ENCODE peak calls at places on chromosomes 3 and 15, in six cellular contexts. A is NCI-H2107, W is brain microvascular endothelial cell, Q is germinal center, J is GM13977, X is Caco-2. O is an unnamed sample.

GRCh38 chr3:103440539-103441113 is 1005.8 kb downstream of the ZPLD1 start:
- DNase-seq in Q (no peak), J (peak), W (no peak), X (no peak), A (no peak), O (no peak)

GRCh38 chr15:57862761-57863160 is 156.2 kb downstream of the POLR2M start:
- DNase-seq in Q (no peak), J (no peak), A (no peak), X (no peak), W (no peak), O (no peak)

GRCh38 chr3:179018808-179019207 is 52.8 kb downstream of the ZMAT3 start:
- DNase-seq in J (no peak), Q (no peak), W (no peak), A (no peak), X (no peak), O (no peak)

GRCh38 chr3:3110299-3110630 is at the start of gene IL5RA:
- DNase-seq in X (no peak), W (no peak), A (no peak), Q (no peak), J (no peak), O (no peak)

GRCh38 chr15:92009162-92009561 is 155.7 kb downstream of the SLCO3A1 start:
- DNase-seq in W (no peak), J (no peak), A (no peak), Q (no peak), X (no peak), O (no peak)

GRCh38 chr3:197555281-197556261 is at the start of gene BDH1:
- DNase-seq in J (peak), X (peak), Q (peak), A (peak), W (no peak), O (no peak)

GRCh38 chr3:187027531-187027936 is 97.2 kb downstream of the ST6GAL1 start:
- DNase-seq in A (no peak), X (no peak), Q (no peak), J (no peak), W (no peak), O (no peak)

GRCh38 chr15:53110999-53111398 is 320.9 kb upstream of the ONECUT1 start:
- DNase-seq in W (no peak), X (no peak), J (no peak), Q (no peak), A (no peak), O (no peak)

GRCh38 chr15:29086001-29086400 is 183.6 kb downstream of the NSMCE3 start:
- DNase-seq in W (no peak), X (no peak), A (no peak), Q (no peak), J (no peak), O (no peak)

GRCh38 chr3:141796436-141797166 is 33.4 kb downstream of the GRK7 start:
- DNase-seq in X (no peak), J (peak), A (no peak), W (no peak), Q (peak), O (no peak)

GRCh38 chr3:50658416-50658815 is 16.3 kb upstream of the DOCK3 start:
- DNase-seq in X (no peak), Q (no peak), W (no peak), A (no peak), J (no peak), O (no peak)

GRCh38 chr3:69126999-69127398 is 4.6 kb upstream of the LMOD3 start:
- DNase-seq in Q (no peak), W (no peak), J (no peak), X (no peak), A (no peak), O (no peak)

GRCh38 chr15:59792359-59792758 is 103.2 kb upstream of the BNIP2 start:
- DNase-seq in J (no peak), Q (no peak), W (no peak), X (no peak), A (no peak), O (no peak)

GRCh38 chr3:161349529-161350278 is 21.6 kb downstream of the SPTSSB start:
- DNase-seq in W (peak), Q (no peak), J (no peak), X (no peak), A (no peak), O (no peak)

GRCh38 chr3:172609750-172610149 is 86.5 kb upstream of the TNFSF10 start:
- DNase-seq in A (no peak), Q (no peak), W (no peak), X (no peak), J (no peak), O (no peak)

GRCh38 chr15:45346381-45346780 is 32.0 kb downstream of the GATM start:
- DNase-seq in X (no peak), J (no peak), W (no peak), Q (no peak), A (no peak), O (no peak)

GRCh38 chr3:187290561-187290960 is 976 bp downstream of the MASP1 start:
- DNase-seq in W (no peak), Q (no peak), J (no peak), A (no peak), X (no peak), O (no peak)

GRCh38 chr15:74216949-74217348 is 14.4 kb upstream of the STRA6 start:
- DNase-seq in W (no peak), X (no peak), Q (no peak), A (no peak), J (no peak), O (no peak)

GRCh38 chr3:87810427-87810826 is 248.4 kb downstream of the CGGBP1 start:
- DNase-seq in Q (no peak), A (no peak), W (peak), X (no peak), J (no peak), O (no peak)

GRCh38 chr3:102346897-102347296 is 87.9 kb upstream of the ZPLD1 start:
- DNase-seq in X (no peak), A (no peak), J (no peak), W (no peak), Q (no peak), O (no peak)

GRCh38 chr3:54837964-54838363 is 89.9 kb downstream of the LRTM1 start:
- DNase-seq in Q (no peak), X (no peak), A (no peak), W (peak), J (no peak), O (no peak)

GRCh38 chr15:35013370-35013769 is 25.3 kb upstream of the ZNF770 start:
- DNase-seq in J (no peak), Q (no peak), A (no peak), X (no peak), W (peak), O (no peak)

GRCh38 chr3:189186093-189186492 is 14.3 kb downstream of the TPRG1 start:
- DNase-seq in Q (no peak), W (peak), A (no peak), J (no peak), X (no peak), O (no peak)

GRCh38 chr15:63971427-63971805 is 74.9 kb downstream of the DAPK2 start:
- DNase-seq in W (no peak), J (no peak), Q (no peak), A (no peak), X (no peak), O (no peak)

GRCh38 chr3:125310623-125311076 is 64.5 kb downstream of the ZNF148 start:
- DNase-seq in Q (peak), A (no peak), W (no peak), J (peak), X (no peak), O (no peak)

GRCh38 chr3:174153875-174154274 is 705.3 kb upstream of the NAALADL2 start:
- DNase-seq in X (no peak), A (no peak), W (peak), J (no peak), Q (no peak), O (no peak)

GRCh38 chr3:120348065-120348980 is 831 bp downstream of the LRRC58 start:
- DNase-seq in W (no peak), A (peak), X (no peak), Q (peak), J (peak), O (no peak)

GRCh38 chr15:34855397-34855796 is 60.0 kb upstream of the ACTC1 start:
- DNase-seq in A (no peak), X (no peak), J (no peak), Q (no peak), W (no peak), O (no peak)